ENCODE peak calls at places on chromosome 16, in six cellular contexts. Q, S, C, P, H and V are unnamed samples.

GRCh38 chr16:70651524-70651923 is 5.2 kb downstream of the IL34 start:
- DNase-seq in Q (peak; percentile 38), H (no peak), C (no peak), P (no peak), S (no peak), V (no peak)

GRCh38 chr16:62240722-62241121 is 204.5 kb upstream of the CDH8 start:
- DNase-seq in Q (no peak), P (no peak), S (no peak), C (no peak), H (no peak), V (no peak)

GRCh38 chr16:12480916-12481315 is 322.8 kb downstream of the CPPED1 start:
- DNase-seq in H (no peak), S (no peak), C (no peak), Q (no peak), P (no peak), V (no peak)

GRCh38 chr16:19330801-19331484 is 45.4 kb downstream of the CLEC19A start:
- DNase-seq in C (peak; percentile 30), Q (peak; percentile 33), S (peak; percentile 67), P (no peak), H (peak; percentile 20), V (no peak)

GRCh38 chr16:79885320-79885719 is 284.8 kb upstream of the MAF start:
- DNase-seq in C (no peak), P (no peak), Q (no peak), S (no peak), H (no peak), V (no peak)

GRCh38 chr16:58267524-58268243 is 27.1 kb downstream of the PRSS54 start:
- DNase-seq in S (no peak), Q (no peak), H (no peak), P (no peak), C (no peak), V (no peak)

GRCh38 chr16:15822957-15823356 is 33.9 kb downstream of the MYH11 start:
- DNase-seq in P (no peak), H (no peak), S (no peak), Q (no peak), C (no peak), V (no peak)

GRCh38 chr16:14013145-14013570 is 58.0 kb upstream of the MRTFB start:
- DNase-seq in P (no peak), Q (no peak), C (no peak), S (no peak), H (no peak), V (no peak)

GRCh38 chr16:1947369-1947670 is 4.3 kb upstream of the MSRB1 start:
- DNase-seq in H (no peak), S (no peak), C (no peak), Q (no peak), P (no peak), V (no peak)
- TF ChIP-seq SMC3 in H (no peak), S (no peak), C (no peak), Q (no peak), P (no peak), V (no peak)

DNA sequence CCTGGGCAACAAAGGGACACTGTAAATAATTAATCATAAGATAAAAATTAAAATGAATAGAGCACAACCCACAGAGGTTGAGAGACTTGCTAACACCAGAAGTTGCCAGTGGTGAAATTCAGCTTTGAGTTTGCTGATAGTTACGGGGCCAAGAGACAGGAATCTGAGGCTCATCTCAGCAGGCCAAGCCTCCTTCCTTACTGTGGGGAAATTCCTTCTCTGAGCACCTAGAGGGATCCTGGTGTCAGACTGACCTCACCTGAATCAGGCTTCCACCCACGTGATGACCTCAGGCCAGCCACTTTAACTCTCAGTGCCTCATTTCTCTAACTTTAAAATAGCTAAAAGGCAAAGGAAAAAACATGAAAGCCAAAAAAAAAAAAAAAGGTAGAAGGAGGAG is 4.7 kb downstream of the ABAT start:
- DNase-seq in P (no peak), Q (no peak), H (no peak), S (no peak), C (no peak), V (no peak)
- TF ChIP-seq SMC3 in P (no peak), Q (no peak), H (no peak), S (no peak), C (no peak), V (no peak)

DNA sequence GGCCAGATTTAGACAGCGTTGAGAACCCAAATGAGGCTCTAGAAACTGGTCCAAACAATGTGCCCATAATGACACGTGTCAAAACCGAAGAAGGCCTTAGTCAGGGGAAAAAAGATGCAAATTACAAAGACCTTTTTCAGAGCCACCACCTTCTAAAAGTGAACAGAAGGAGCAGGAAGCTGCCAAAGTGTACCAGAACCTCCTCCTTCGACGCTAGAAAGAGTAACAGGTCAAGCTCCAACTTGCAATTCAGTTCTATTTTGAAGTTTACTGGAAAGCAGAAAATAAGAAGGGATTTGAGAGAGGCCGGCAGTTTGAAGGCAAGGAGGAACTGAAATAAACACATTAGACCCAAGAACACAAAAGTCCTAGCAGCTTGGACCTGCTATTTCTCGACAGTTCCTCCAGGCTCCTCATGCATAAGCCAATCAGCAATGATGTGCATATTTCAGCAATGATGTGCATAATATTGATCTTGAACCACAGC is 61.8 kb downstream of the XYLT1 start:
- DNase-seq in S (no peak), Q (no peak), P (no peak), H (no peak), C (no peak), V (peak; percentile 72)
- TF ChIP-seq SMC3 in S (no peak), Q (no peak), P (no peak), H (no peak), C (no peak), V (no peak)

GRCh38 chr16:22721497-22722100 is 92.4 kb upstream of the HS3ST2 start:
- DNase-seq in P (peak; percentile 68), C (no peak), Q (no peak), S (no peak), H (no peak), V (no peak)
- TF ChIP-seq SMC3 in P (no peak), C (no peak), Q (no peak), S (no peak), H (no peak), V (no peak)